ENCODE peak calls at places on chromosome 15, in seven cellular contexts. G is stomach, A is left ventricle myocardium inferior, Z is ovary, K is tibial artery, T is HCT116, X is fibroblast of lung. P is an unnamed sample.

GRCh38 chr15:25663515-25663914 is 199.6 kb downstream of the ATP10A start:
- DNase-seq in G (no peak), A (no peak), Z (no peak), K (no peak), T (no peak), X (no peak), P (no peak)

GRCh38 chr15:58258501-58259274 is 120.5 kb downstream of the AQP9 start:
- DNase-seq in G (no peak), A (no peak), Z (no peak), K (no peak), T (no peak), X (no peak), P (peak; percentile 31)

GRCh38 chr15:69468241-69469121 is 15.9 kb downstream of the RPLP1 start:
- DNase-seq in G (peak; percentile 76), A (no peak), Z (no peak), K (peak; percentile 47), T (no peak), X (peak; percentile 92), P (no peak)

GRCh38 chr15:78570710-78571109 is 5.4 kb downstream of the CHRNA5 start:
- DNase-seq in G (no peak), A (no peak), Z (no peak), K (no peak), T (no peak), X (no peak), P (no peak)

GRCh38 chr15:81274932-81275341 is 49.0 kb downstream of the STARD5 start:
- DNase-seq in G (peak; percentile 80), A (peak; percentile 42), Z (peak; percentile 78), K (peak; percentile 78), T (peak; percentile 79), X (peak; percentile 74), P (no peak)

GRCh38 chr15:57780461-57780860 is 73.9 kb downstream of the POLR2M start:
- DNase-seq in G (no peak), A (no peak), Z (no peak), K (no peak), T (no peak), X (no peak), P (peak; percentile 26)

GRCh38 chr15:96347181-96348111 is 16.9 kb downstream of the NR2F2 start:
- DNase-seq in G (no peak), A (peak; percentile 43), Z (peak; percentile 77), K (peak; percentile 84), T (no peak), X (peak; percentile 78), P (no peak)

GRCh38 chr15:34437687-34438086 is at the start of gene GOLGA8A:
- DNase-seq in G (peak; percentile 51), A (peak; percentile 61), Z (peak; percentile 78), K (peak; percentile 72), T (peak; percentile 62), X (peak; percentile 67), P (no peak)

GRCh38 chr15:62782100-62782791 is 260.3 kb upstream of the TPM1 start:
- DNase-seq in G (peak; percentile 86), A (peak; percentile 72), Z (peak; percentile 72), K (peak; percentile 93), T (peak; percentile 56), X (peak; percentile 81), P (no peak)

GRCh38 chr15:44010114-44010513 is 183.3 kb downstream of the WDR76 start:
- DNase-seq in G (no peak), A (no peak), Z (no peak), K (no peak), T (no peak), X (peak; percentile 85), P (no peak)

GRCh38 chr15:75107905-75108838 is 84.8 kb downstream of the PPCDC start:
- DNase-seq in G (peak; percentile 47), A (no peak), Z (no peak), K (peak; percentile 67), T (peak; percentile 56), X (peak; percentile 92), P (no peak)

GRCh38 chr15:41493205-41493901 is at the start of gene ITPKA:
- DNase-seq in G (peak; percentile 86), A (peak; percentile 77), Z (peak; percentile 67), K (peak; percentile 85), T (no peak), X (peak; percentile 70), P (no peak)

GRCh38 chr15:58566029-58566428 is 134.2 kb downstream of the LIPC start:
- DNase-seq in G (no peak), A (no peak), Z (no peak), K (no peak), T (no peak), X (no peak), P (peak; percentile 17)

GRCh38 chr15:39419651-39420050 is 161.2 kb upstream of the THBS1 start:
- DNase-seq in G (no peak), A (no peak), Z (no peak), K (no peak), T (no peak), X (peak; percentile 50), P (no peak)

GRCh38 chr15:61946778-61947177 is 113.5 kb downstream of the VPS13C start:
- DNase-seq in G (no peak), A (no peak), Z (no peak), K (no peak), T (no peak), X (peak; percentile 39), P (no peak)

GRCh38 chr15:93210995-93211394 is 122.0 kb upstream of the RGMA start:
- DNase-seq in G (no peak), A (no peak), Z (no peak), K (no peak), T (no peak), X (no peak), P (peak; percentile 53)

GRCh38 chr15:66504563-66505429 is at the start of the genes RPL4 and ZWILCH:
- DNase-seq in G (peak; percentile 82), A (peak; percentile 81), Z (peak; percentile 83), K (peak; percentile 86), T (peak; percentile 76), X (peak; percentile 87), P (peak; percentile 94)

GRCh38 chr15:72825831-72826230 is 42.3 kb upstream of the ADPGK start:
- DNase-seq in G (no peak), A (no peak), Z (no peak), K (no peak), T (no peak), X (no peak), P (no peak)

GRCh38 chr15:71437919-71438318 is 322.6 kb downstream of the THSD4 start:
- DNase-seq in G (no peak), A (no peak), Z (no peak), K (no peak), T (no peak), X (peak; percentile 43), P (no peak)

GRCh38 chr15:82570721-82571519 is 30.7 kb upstream of the RPS17 start:
- DNase-seq in G (no peak), A (no peak), Z (no peak), K (no peak), T (no peak), X (peak; percentile 67), P (no peak)

GRCh38 chr15:40069178-40070165 is 30.5 kb upstream of the SRP14 start:
- DNase-seq in G (peak; percentile 99), A (peak; percentile 93), Z (peak; percentile 86), K (peak; percentile 99), T (peak; percentile 73), X (peak; percentile 56), P (peak; percentile 93)

GRCh38 chr15:61715082-61715481 is 345.2 kb downstream of the VPS13C start:
- DNase-seq in G (peak; percentile 42), A (no peak), Z (no peak), K (no peak), T (no peak), X (peak; percentile 26), P (peak; percentile 87)

GRCh38 chr15:52171386-52171785 is 19.8 kb downstream of the GNB5 start:
- DNase-seq in G (no peak), A (no peak), Z (no peak), K (no peak), T (no peak), X (no peak), P (no peak)
- TF ChIP-seq CTCF in G (no peak), A (no peak), Z (no peak), K (no peak), T (no peak), X (no peak), P (no peak)

GRCh38 chr15:73850228-73850627 is 23.1 kb upstream of the TBC1D21 start:
- DNase-seq in G (no peak), A (no peak), Z (no peak), K (no peak), T (no peak), X (no peak), P (no peak)
- H3K27me3 ChIP-seq in G (no peaks in the 10 kb centered on the region), A (peaks cover 11% of the 10 kb centered on the region), Z (no peaks in the 10 kb centered on the region), K (no peaks in the 10 kb centered on the region), T (peaks cover 89% of the 10 kb centered on the region), X (peaks cover 10% of the 10 kb centered on the region), P (no peaks in the 10 kb centered on the region)

DNA sequence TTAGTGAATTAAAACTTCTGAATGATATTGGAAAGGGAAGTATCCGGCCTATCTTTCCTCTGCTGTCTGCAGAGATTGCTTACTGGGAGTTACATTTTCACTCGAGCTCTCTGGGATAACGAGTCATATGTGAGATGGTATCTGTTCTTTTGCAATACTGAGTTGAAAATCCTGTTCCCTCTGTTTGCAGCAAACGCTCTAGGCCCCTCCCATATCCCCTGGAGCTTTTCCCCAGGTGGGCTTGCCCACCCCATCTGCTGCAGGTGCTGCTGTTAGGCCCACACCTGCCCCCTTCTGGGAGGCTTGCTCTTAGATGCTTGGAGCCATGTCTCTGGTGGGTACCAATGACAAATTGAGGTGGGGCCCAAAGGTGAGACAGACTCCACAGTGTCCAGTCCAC is 42.7 kb upstream of the MTMR10 start:
- DNase-seq in G (no peak), A (no peak), Z (no peak), K (no peak), T (no peak), X (no peak), P (no peak)
- TF ChIP-seq CTCF in G (no peak), A (no peak), Z (no peak), K (no peak), T (no peak), X (no peak), P (no peak)

GRCh38 chr15:67829647-67830504 is 4.6 kb downstream of the SKOR1 start:
- DNase-seq in G (no peak), A (no peak), Z (no peak), K (peak; percentile 57), T (no peak), X (no peak), P (no peak)
- H3K27me3 ChIP-seq in G (peaks cover 99% of the 10 kb centered on the region), A (peaks cover 100% of the 10 kb centered on the region), Z (peaks cover 31% of the 10 kb centered on the region), K (peaks cover 10% of the 10 kb centered on the region), T (no peaks in the 10 kb centered on the region), X (peaks cover 87% of the 10 kb centered on the region), P (peaks cover 100% of the 10 kb centered on the region)

GRCh38 chr15:38260077-38260476 is 7.4 kb downstream of the SPRED1 start:
- DNase-seq in G (no peak), A (no peak), Z (no peak), K (no peak), T (no peak), X (peak; percentile 69), P (no peak)
- TF ChIP-seq CTCF in G (no peak), A (no peak), Z (no peak), K (no peak), T (no peak), X (no peak), P (no peak)

P was measured in esophagus muscularis mucosa.